ENCODE peak calls at places on chromosome 9, in four cellular contexts. J is GM23338, X is HepG2, T is hepatocyte. O is an unnamed sample.

GRCh38 chr9:6184749-6185645 is 30.6 kb upstream of the IL33 start:
- DNase-seq in J (no peak), X (no peak), T (peak), O (no peak)

GRCh38 chr9:126953089-126953809 is 38.7 kb downstream of the RALGPS1 start:
- DNase-seq in X (no peak), J (no peak), T (no peak), O (no peak)

GRCh38 chr9:83000765-83001164 is 62.2 kb downstream of the RASEF start:
- DNase-seq in J (no peak), T (no peak), X (no peak), O (no peak)

GRCh38 chr9:128819716-128820664 is 1.7 kb downstream of the ENDOG start:
- DNase-seq in J (no peak), X (no peak), T (peak), O (peak)

GRCh38 chr9:94656976-94657375 is 17.7 kb upstream of the FBP1 start:
- DNase-seq in X (no peak), T (no peak), J (no peak), O (no peak)

GRCh38 chr9:37639874-37640273 is 10.9 kb upstream of the FRMPD1 start:
- DNase-seq in X (no peak), T (no peak), J (no peak), O (no peak)

GRCh38 chr9:7233516-7233915 is 475.7 kb downstream of the KDM4C start:
- DNase-seq in J (no peak), X (no peak), T (no peak), O (no peak)

GRCh38 chr9:17863213-17863883 is 284.5 kb downstream of the SH3GL2 start:
- DNase-seq in T (no peak), X (no peak), J (no peak), O (no peak)

GRCh38 chr9:91905958-91906585 is 44.0 kb downstream of the ROR2 start:
- DNase-seq in J (no peak), T (no peak), X (no peak), O (no peak)

GRCh38 chr9:129555512-129556203 is 65.2 kb downstream of the C9orf50 start:
- DNase-seq in X (no peak), J (no peak), T (no peak), O (no peak)

GRCh38 chr9:12722131-12722530 is 28.9 kb downstream of the TYRP1 start:
- DNase-seq in J (no peak), X (no peak), T (no peak), O (no peak)

GRCh38 chr9:8366161-8366926 is 566.8 kb upstream of the DMAC1 start:
- DNase-seq in T (no peak), J (no peak), X (no peak), O (peak)

GRCh38 chr9:5890641-5891040 is at the start of gene MLANA:
- DNase-seq in X (no peak), J (no peak), T (no peak), O (no peak)

DNA sequence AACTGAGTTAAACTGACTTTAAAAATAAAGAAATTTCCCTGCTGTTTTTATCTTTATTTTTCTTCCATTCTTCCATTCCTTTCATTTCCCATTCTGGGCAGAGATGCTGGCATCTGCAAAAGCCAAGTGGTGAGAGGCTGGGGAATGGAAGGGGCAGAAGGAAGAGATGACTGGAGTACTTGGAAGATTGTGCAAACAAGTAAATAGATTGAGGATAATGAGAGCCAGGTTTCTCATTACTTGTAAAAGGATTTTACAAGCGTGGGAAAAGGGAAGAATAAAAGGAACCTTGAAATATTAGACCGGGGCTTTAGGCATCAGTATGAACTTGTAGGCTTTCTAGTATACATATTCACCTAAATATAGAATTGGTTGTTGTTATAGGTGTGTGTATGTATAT is 341.2 kb downstream of the CAAP1 start:
- DNase-seq in X (no peak), T (no peak), J (no peak), O (no peak)
- H2AFZ ChIP-seq in X (no peak), T (no peak), J (no peak), O (no peak)

GRCh38 chr9:34375901-34376595 is 650 bp downstream of the MYORG start:
- DNase-seq in T (peak), J (peak), X (peak), O (peak)
- TF ChIP-seq CTCF in T (no peak), J (peak), X (peak), O (no peak)

DNA sequence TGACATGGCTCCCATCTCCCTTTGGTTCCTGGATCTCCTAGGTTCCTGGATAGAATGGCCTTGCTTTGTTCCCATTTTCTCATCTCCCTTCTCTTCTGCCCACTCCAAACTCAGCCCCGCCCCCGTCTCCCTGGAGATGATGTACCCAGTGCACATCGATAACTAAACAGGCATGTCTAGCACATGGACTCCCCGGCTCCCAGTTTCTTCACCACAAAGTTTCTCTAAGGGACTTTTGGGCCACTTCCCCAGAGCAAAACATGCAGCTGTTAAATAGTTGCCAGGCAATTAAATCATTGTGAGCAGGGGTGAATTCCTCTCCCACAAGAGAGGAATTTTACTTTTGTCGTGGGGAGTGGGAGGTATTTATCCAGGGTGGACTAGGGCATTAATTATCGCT is 259.0 kb downstream of the GADD45G start:
- DNase-seq in T (no peak), J (no peak), X (no peak), O (peak)
- H2AFZ ChIP-seq in T (no peak), J (no peak), X (no peak), O (no peak)

DNA sequence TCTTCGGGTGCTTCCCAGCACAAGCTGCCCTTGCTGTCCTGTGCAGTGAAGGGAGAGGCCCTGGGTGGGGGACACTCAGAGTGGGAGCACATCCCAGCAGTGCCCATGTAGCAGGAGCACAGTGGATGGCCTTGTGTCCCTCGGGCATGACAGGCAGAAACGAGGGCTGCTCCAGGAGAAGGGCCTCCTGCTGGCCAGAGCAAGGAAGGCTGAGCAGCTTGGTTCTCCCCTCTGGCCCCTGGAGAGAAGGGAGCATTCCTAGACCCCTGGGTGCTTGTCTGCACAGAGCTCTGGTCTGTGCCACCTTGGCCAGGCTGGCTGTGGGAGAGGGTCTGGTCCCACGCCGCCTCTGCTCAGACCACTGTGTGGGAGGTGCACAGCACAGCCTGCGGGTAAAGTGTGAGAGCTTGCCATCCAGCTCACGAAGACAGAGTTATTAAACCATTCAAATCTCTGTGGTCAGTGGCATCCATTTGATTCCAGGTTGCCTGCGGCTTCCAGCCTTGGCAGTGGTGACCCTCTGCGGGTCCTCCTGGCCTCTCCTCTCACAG is 18.3 kb downstream of the FBXW5 start:
- DNase-seq in T (no peak), J (no peak), X (no peak), O (peak)
- TF ChIP-seq CTCF in T (no peak), J (no peak), X (peak), O (peak)

GRCh38 chr9:97723819-97724218 is 26.7 kb upstream of the XPA start:
- DNase-seq in X (no peak), J (no peak), T (no peak), O (no peak)

GRCh38 chr9:97726716-97727115 is 29.6 kb upstream of the XPA start:
- DNase-seq in J (no peak), X (no peak), T (no peak), O (no peak)

GRCh38 chr9:97721396-97721795 is 24.3 kb upstream of the XPA start:
- DNase-seq in T (no peak), X (no peak), J (no peak), O (peak)

GRCh38 chr9:97717866-97718265 is 20.7 kb upstream of the XPA start:
- DNase-seq in T (no peak), J (no peak), X (no peak), O (no peak)

GRCh38 chr9:97722331-97722730 is 25.2 kb upstream of the XPA start:
- DNase-seq in T (no peak), J (no peak), X (no peak), O (no peak)
- H2AFZ ChIP-seq in T (no peak), J (peak), X (no peak), O (no peak)

O was measured in osteoblast.